ENCODE peak calls at places on chromosomes 5 and 9, in six cellular contexts. O, N, A, W, X and M are unnamed samples.
A peak's percentile ranks its signal among the peaks of the same experiment; 100 is the strongest.

GRCh38 chr9:127912882-127913281 is 4.0 kb downstream of the ST6GALNAC4 start:
- DNase-seq in X (peak; percentile 61), A (no peak), N (no peak), W (peak; percentile 53), O (peak; percentile 71), M (no peak)

GRCh38 chr5:132473608-132474007 is 17.0 kb downstream of the IRF1 start:
- DNase-seq in W (no peak), O (no peak), N (no peak), X (no peak), A (no peak), M (no peak)

GRCh38 chr9:86639899-86640379 is 285.7 kb upstream of the TUT7 start:
- DNase-seq in O (no peak), N (no peak), W (peak; percentile 11), A (no peak), X (no peak), M (no peak)

GRCh38 chr9:135156525-135157510 is 69.3 kb downstream of the OLFM1 start:
- DNase-seq in O (peak; percentile 53), W (peak; percentile 22), X (no peak), N (no peak), A (peak; percentile 30), M (no peak)

GRCh38 chr5:107154598-107154997 is 516.1 kb downstream of the EFNA5 start:
- DNase-seq in X (no peak), W (no peak), O (no peak), A (no peak), N (no peak), M (no peak)

GRCh38 chr5:160118349-160119141 is 705 bp downstream of the PWWP2A start:
- DNase-seq in A (peak; percentile 60), W (peak; percentile 51), O (peak; percentile 9), X (peak; percentile 78), N (no peak), M (peak; percentile 55)

GRCh38 chr9:27784999-27785713 is 211.9 kb upstream of the C9orf72 start:
- DNase-seq in N (peak; percentile 13), X (no peak), W (no peak), A (no peak), O (no peak), M (no peak)

GRCh38 chr5:61277190-61277589 is 54.9 kb upstream of the ZSWIM6 start:
- DNase-seq in W (no peak), N (no peak), O (peak; percentile 43), X (no peak), A (no peak), M (no peak)

GRCh38 chr5:16937023-16937379 is 913 bp upstream of the MYO10 start:
- DNase-seq in W (peak; percentile 73), O (no peak), X (peak; percentile 70), N (no peak), A (no peak), M (no peak)

GRCh38 chr9:113612216-113612747 is 148.8 kb downstream of the RGS3 start:
- DNase-seq in O (no peak), A (no peak), X (peak; percentile 15), N (no peak), W (no peak), M (no peak)

GRCh38 chr5:169547508-169547907 is 36.1 kb upstream of the SPDL1 start:
- DNase-seq in A (no peak), N (no peak), X (no peak), W (no peak), O (no peak), M (no peak)

GRCh38 chr5:127163750-127164149 is 90.4 kb upstream of the C5orf63 start:
- DNase-seq in W (no peak), X (no peak), A (no peak), N (no peak), O (no peak), M (no peak)

GRCh38 chr5:936149-937144 is 43.8 kb downstream of the TRIP13 start:
- DNase-seq in O (no peak), W (no peak), X (peak; percentile 16), N (no peak), A (no peak), M (no peak)

GRCh38 chr5:12985142-12985541 is 959.3 kb downstream of the DNAH5 start:
- DNase-seq in N (no peak), O (no peak), W (no peak), A (no peak), X (no peak), M (no peak)

GRCh38 chr9:98785333-98785933 is 10.9 kb downstream of the ANKS6 start:
- DNase-seq in W (no peak), A (no peak), N (no peak), X (no peak), O (no peak), M (no peak)

GRCh38 chr9:76607730-76608475 is 148.9 kb downstream of the GCNT1 start:
- DNase-seq in X (no peak), O (no peak), A (no peak), W (no peak), N (no peak), M (no peak)

DNA sequence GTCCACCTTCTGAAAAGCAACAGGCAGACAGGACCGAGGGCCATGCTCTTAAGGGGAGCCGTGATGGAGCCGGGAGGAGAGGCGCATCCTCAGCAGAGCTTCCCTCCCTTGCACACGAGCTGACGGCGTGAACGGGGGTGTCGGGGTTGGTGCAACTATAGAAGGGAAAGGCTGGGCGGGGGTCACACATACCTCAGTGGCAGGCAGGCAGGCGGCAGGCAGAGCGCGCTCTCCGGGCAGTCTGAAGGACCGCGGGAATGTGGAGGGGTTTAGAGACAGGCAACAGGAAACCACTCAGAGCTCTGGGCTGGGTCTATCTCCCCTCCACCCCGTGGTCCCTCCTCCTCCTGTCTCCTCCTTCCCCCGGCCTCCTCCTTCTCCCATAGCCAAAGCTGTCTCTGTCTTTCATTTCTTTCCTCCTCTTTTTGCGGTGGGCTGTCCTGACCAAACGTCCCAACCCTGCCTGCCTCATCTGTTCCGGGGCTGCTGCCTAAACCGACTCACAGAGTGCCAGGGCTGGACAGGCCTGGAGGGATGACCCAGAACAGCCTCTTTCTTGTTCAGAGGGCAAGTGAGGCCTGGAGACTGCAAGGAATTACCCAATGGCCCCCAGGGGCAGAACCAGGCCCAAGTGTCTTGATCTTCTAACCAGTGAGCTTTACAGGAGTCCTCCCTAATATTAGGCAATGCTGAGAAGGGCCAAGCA is at the start of gene SPARC:
- DNase-seq in N (no peak), O (no peak), W (peak; percentile 55), X (peak; percentile 60), A (peak; percentile 83), M (no peak)
- TF ChIP-seq POLR2A in N (peak; percentile 71), O (no peak), W (peak; percentile 59), X (peak; percentile 52), A (peak; percentile 81), M (peak; percentile 39)

DNA sequence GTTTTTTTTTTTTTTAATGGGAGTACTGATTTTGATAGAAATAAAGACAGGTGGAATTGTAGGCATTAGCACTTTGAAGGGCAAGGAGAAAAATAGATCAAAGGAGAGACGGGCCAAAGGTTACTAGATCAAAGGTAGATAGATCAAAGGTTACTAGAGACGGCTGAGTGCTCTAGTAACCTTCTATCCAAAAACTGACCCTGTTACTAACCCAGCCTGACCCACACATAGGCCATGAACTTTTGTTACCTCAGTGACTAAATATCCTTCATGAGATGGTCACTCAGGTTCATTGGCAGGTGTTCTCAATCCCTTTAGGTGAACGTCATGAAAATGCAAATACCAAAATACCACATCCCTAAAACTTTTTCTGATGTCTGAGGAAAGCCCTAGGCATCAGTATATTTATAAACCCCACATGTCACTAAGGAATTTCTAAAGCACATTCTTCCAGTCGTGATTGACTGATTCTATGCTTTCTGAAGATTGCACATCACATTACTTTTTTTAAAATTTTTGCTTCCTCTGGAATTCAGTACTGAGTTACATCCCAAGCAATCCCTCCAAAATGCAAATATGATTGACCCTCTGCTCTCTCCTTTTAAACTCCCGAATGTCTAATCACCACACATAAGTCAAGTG is 772.7 kb downstream of the BRINP1 start:
- DNase-seq in N (no peak), X (no peak), W (no peak), A (no peak), O (no peak), M (no peak)
- TF ChIP-seq POLR2A in N (no peak), X (no peak), W (no peak), A (no peak), O (no peak), M (no peak)

DNA sequence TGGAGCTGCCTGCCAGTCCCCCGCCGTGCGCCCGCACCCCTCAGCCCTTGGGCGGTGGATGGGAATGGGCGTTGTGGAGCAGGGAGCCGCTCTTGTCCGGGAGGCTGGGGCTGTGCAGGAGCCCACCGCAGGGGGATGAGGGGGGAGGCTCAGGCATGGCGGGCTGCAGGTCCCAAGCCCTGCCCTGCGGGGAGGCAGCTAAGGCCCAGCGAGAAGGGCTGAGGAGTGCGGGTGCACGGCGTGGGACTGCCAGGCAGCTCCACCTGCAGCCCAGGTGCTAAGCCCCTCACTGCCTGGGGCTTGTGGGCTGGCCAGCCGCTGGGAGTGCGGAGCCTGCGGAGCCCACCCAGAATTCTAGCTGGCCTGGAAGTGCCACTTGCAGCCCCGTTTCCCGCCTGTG is 991.7 kb upstream of the ARRDC3 start:
- DNase-seq in W (no peak), N (no peak), X (no peak), O (no peak), A (no peak), M (no peak)
- TF ChIP-seq POLR2A in W (no peak), N (no peak), X (no peak), O (no peak), A (no peak), M (no peak)

GRCh38 chr9:38046669-38047300 is 22.2 kb downstream of the SHB start:
- DNase-seq in W (peak; percentile 94), N (no peak), O (peak; percentile 63), A (no peak), X (no peak), M (no peak)
- TF ChIP-seq POLR2A in W (no peak), N (no peak), O (no peak), A (no peak), X (no peak), M (no peak)

DNA sequence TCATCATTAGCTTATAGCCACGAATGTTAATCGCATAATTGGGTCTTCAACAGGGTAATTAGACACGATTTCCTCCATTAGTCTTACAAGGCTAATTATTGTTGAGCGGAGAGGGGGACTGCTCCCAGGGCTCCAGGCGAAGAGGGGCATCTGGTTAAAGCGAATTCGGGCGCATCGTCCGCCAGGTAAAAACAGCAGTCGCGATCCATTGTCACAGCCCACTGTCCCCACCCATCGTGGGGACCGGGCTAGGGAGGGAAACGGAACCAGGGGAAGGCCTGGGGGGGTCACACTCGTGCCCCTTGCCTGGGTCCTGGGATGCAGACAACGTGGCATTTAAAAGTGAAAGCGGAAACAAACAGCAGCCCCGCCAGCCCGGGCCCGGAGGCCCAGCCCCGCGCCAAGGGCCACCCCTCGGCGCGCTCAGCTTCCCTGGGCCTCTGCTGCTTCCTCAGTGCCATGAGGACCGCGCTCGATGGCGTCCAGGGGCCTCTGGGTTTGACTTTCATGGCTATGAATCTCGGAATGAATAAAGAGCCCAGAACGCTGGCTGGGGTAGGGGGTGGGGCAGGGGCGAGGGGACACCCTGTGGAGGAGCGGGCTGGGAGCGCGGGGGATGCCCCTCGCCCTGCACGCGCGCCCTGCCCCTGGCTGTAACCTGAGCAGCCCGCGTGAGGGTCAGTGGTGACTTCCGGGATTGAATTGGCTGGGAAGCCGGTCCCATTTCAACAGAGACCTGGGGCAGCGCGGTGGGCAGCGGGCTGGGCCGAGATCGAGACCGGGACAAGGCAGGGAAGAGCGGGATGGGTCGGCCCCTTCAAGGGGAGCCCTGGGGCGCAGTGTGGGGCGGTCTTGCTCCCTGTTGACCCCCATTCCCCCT is 99.9 kb downstream of the GTF3C4 start:
- DNase-seq in X (peak; percentile 76), A (peak; percentile 74), W (peak; percentile 56), O (peak; percentile 26), N (peak; percentile 12), M (peak; percentile 78)
- TF ChIP-seq POLR2A in X (peak; percentile 15), A (no peak), W (peak; percentile 63), O (no peak), N (peak; percentile 85), M (peak; percentile 77)